ENCODE peak calls at places on chromosomes 5 and 9, in four cellular contexts. B, F, P and J are unnamed samples.

GRCh38 chr9:96621619-96622018 is 2.0 kb upstream of the CDC14B start:
- DNase-seq in B (no peak), F (no peak), P (no peak), J (peak; percentile 12)

GRCh38 chr5:138603521-138603920 is 28.3 kb upstream of the HSPA9 start:
- DNase-seq in B (peak; percentile 14), F (peak; percentile 21), P (peak; percentile 81), J (no peak)

GRCh38 chr5:135033866-135034185 is 202 bp downstream of the PITX1 start:
- DNase-seq in B (no peak), F (no peak), P (no peak), J (no peak)

GRCh38 chr5:132098621-132099020 is 25.0 kb downstream of the CSF2 start:
- DNase-seq in B (no peak), F (no peak), P (no peak), J (no peak)

GRCh38 chr5:56011835-56012234 is 17.1 kb upstream of the IL6ST start:
- DNase-seq in B (no peak), F (peak; percentile 92), P (peak; percentile 43), J (peak; percentile 57)

GRCh38 chr5:168699002-168699401 is 119.8 kb upstream of the PANK3 start:
- DNase-seq in B (no peak), F (peak; percentile 43), P (no peak), J (no peak)

GRCh38 chr5:59786271-59786805 is 107.2 kb downstream of the PDE4D start:
- DNase-seq in B (no peak), F (peak; percentile 92), P (peak; percentile 92), J (peak; percentile 95)

GRCh38 chr5:34474573-34475021 is 181.5 kb upstream of the RAI14 start:
- DNase-seq in B (peak; percentile 23), F (peak; percentile 42), P (peak; percentile 43), J (peak; percentile 59)

GRCh38 chr5:39231705-39232525 is 12.6 kb upstream of the FYB1 start:
- DNase-seq in B (no peak), F (peak; percentile 35), P (peak; percentile 94), J (peak; percentile 53)

GRCh38 chr5:152853361-152853760 is 448.3 kb upstream of the NMUR2 start:
- DNase-seq in B (no peak), F (no peak), P (no peak), J (no peak)

GRCh38 chr5:761206-761771 is 23.2 kb downstream of the ZDHHC11B start:
- DNase-seq in B (no peak), F (no peak), P (no peak), J (no peak)

GRCh38 chr9:89874351-89875321 is 269.8 kb downstream of the GADD45G start:
- DNase-seq in B (no peak), F (no peak), P (no peak), J (no peak)

GRCh38 chr5:15786884-15787283 is 286.9 kb downstream of the FBXL7 start:
- DNase-seq in B (no peak), F (no peak), P (no peak), J (no peak)

GRCh38 chr5:157478726-157479125 is 18.7 kb downstream of the NIPAL4 start:
- DNase-seq in B (no peak), F (no peak), P (no peak), J (no peak)

GRCh38 chr5:134609232-134609851 is 23.3 kb downstream of the SAR1B start:
- DNase-seq in B (no peak), F (no peak), P (no peak), J (no peak)

GRCh38 chr9:71285191-71285656 is 163.8 kb upstream of the TRPM3 start:
- DNase-seq in B (peak; percentile 30), F (peak; percentile 46), P (peak; percentile 46), J (peak; percentile 55)

GRCh38 chr5:33781286-33781685 is 110.5 kb downstream of the ADAMTS12 start:
- DNase-seq in B (no peak), F (peak; percentile 87), P (peak; percentile 61), J (no peak)

GRCh38 chr9:109910616-109911568 is 130.9 kb downstream of the PALM2AKAP2 start:
- DNase-seq in B (no peak), F (peak; percentile 82), P (peak; percentile 20), J (no peak)

GRCh38 chr9:969693-970309 is 6.7 kb upstream of the DMRT3 start:
- DNase-seq in B (no peak), F (no peak), P (no peak), J (no peak)
- TF ChIP-seq EZH2 in B (no peak), F (no peak), P (peak; percentile 84), J (no peak)

DNA sequence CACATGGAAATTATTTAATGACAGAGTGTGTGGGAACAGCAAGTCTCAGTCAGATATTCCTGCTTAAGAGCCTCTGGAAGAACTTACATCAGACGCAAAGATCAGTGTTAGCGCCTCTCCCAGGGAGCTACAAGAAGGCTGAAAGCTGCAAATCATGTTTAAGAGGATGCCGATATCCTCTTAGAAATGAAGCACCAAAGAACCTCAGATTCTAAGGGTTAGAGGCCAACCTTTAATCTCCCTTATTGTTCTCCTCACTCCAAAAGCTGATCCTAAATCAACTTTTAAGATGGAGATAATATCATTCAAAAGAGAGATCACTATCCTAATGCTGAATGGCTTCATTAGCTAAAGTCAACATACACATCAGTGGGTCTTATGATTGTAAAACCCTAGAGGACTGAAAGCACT is 160.6 kb downstream of the NFIB start:
- DNase-seq in B (no peak), F (no peak), P (no peak), J (no peak)
- H2AFZ ChIP-seq in B (no peak overlapping the region), F (no peak overlapping the region), P (no peak overlapping the region), J (no peak overlapping the region)

GRCh38 chr9:10613413-10613812 is 611 bp upstream of the PTPRD start:
- DNase-seq in B (no peak), F (no peak), P (no peak), J (no peak)

GRCh38 chr9:10614201-10614870 is 1.5 kb upstream of the PTPRD start:
- DNase-seq in B (no peak), F (peak; percentile 1), P (no peak), J (no peak)

GRCh38 chr9:10612649-10613398 is at the start of gene PTPRD:
- DNase-seq in B (no peak), F (peak; percentile 40), P (peak; percentile 56), J (no peak)
- H3K27me3 ChIP-seq in B (no peaks in the 10 kb centered on the region), F (peaks cover 6% of the 10 kb centered on the region), P (peaks cover 17% of the 10 kb centered on the region), J (peaks cover 6% of the 10 kb centered on the region)

GRCh38 chr5:61916621-61917620 is 389.1 kb upstream of the KIF2A start:
- DNase-seq in B (no peak), F (peak; percentile 96), P (peak; percentile 99), J (no peak)
- TF ChIP-seq EZH2 in B (no peak), F (no peak), P (no peak), J (no peak)

GRCh38 chr9:131530546-131530929 is 525 bp downstream of the UCK1 start:
- DNase-seq in B (peak; percentile 22), F (peak; percentile 18), P (peak; percentile 37), J (peak; percentile 45)
- H2AFZ ChIP-seq in B (peak overlapping the region; percentile 86), F (peak overlapping the region; percentile 51), P (peak overlapping the region; percentile 95), J (peak overlapping the region; percentile 59)